ENCODE peak calls at places on chromosomes 3 and 15, in eight cellular contexts. R is small intestine, B is iPS DF 6.9, M is astrocyte, O is body of pancreas, D is fibroblast of lung, A is kidney, C is caudate nucleus. S is an unnamed sample.

GRCh38 chr3:164673738-164674137 is 404.6 kb downstream of the SI start:
- DNase-seq in R (no peak), B (no peak), M (no peak), O (no peak), D (no peak), A (no peak), C (no peak), S (no peak)

GRCh38 chr15:77036537-77037474 is 34.1 kb downstream of the TSPAN3 start:
- DNase-seq in R (no peak), B (no peak), M (no peak), O (no peak), D (no peak), A (peak), C (no peak), S (no peak)

GRCh38 chr3:112437146-112438022 is 61.9 kb downstream of the BTLA start:
- DNase-seq in R (no peak), B (no peak), M (peak), O (no peak), D (peak), A (peak), C (no peak), S (no peak)

GRCh38 chr3:172106989-172107388 is 67.6 kb downstream of the FNDC3B start:
- DNase-seq in R (peak), B (no peak), M (peak), O (peak), D (peak), A (no peak), C (no peak), S (no peak)

GRCh38 chr3:71543371-71544016 is 40.0 kb downstream of the FOXP1 start:
- DNase-seq in R (no peak), B (no peak), M (no peak), O (no peak), D (no peak), A (no peak), C (peak), S (no peak)

GRCh38 chr3:130843441-130843840 is 50.4 kb upstream of the ATP2C1 start:
- DNase-seq in R (no peak), B (no peak), M (no peak), O (no peak), D (no peak), A (no peak), C (no peak), S (no peak)

GRCh38 chr3:35724106-35724505 is 84.8 kb downstream of the ARPP21 start:
- DNase-seq in R (no peak), B (no peak), M (no peak), O (no peak), D (no peak), A (no peak), C (no peak), S (no peak)

GRCh38 chr3:194072097-194072428 is 63.9 kb upstream of the HES1 start:
- DNase-seq in R (no peak), B (no peak), M (peak), O (no peak), D (peak), A (no peak), C (no peak), S (no peak)

GRCh38 chr15:57549935-57550334 is 41.8 kb upstream of the MYZAP start:
- DNase-seq in R (no peak), B (no peak), M (no peak), O (no peak), D (no peak), A (no peak), C (no peak), S (no peak)
- H3K27ac ChIP-seq in R (no peak), B (no peak), M (no peak), O (peak), D (no peak), A (peak), C (peak), S (no peak)

GRCh38 chr15:63366451-63366850 is 15.2 kb downstream of the CA12 start:
- DNase-seq in R (no peak), B (no peak), M (peak), O (no peak), D (peak), A (no peak), C (no peak), S (no peak)

GRCh38 chr15:63369296-63369695 is 12.3 kb downstream of the CA12 start:
- DNase-seq in R (no peak), B (no peak), M (no peak), O (no peak), D (no peak), A (no peak), C (no peak), S (no peak)

GRCh38 chr15:63368503-63368902 is 13.1 kb downstream of the CA12 start:
- DNase-seq in R (no peak), B (no peak), M (no peak), O (no peak), D (no peak), A (no peak), C (no peak), S (no peak)

GRCh38 chr15:63367390-63367789 is 14.3 kb downstream of the CA12 start:
- DNase-seq in R (no peak), B (no peak), M (no peak), O (peak), D (no peak), A (no peak), C (no peak), S (no peak)

DNA sequence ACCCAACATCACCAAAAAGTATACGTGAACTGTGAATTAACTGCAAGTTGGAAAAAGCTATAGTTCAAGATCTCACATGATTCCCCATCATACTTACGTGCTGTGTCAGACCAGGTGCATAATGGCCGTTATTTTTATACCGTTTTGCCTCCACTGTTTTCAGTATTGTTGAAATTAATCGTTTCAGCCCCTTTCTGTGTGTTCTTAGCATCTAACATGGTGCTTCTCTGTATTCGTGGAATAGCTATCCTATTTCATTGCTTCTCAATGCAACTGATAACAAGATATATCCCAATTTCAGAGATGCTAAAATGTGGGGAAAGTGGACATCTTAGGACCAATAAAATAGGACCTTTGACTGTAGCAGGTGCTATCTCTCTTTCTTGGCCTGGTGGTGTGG is 13.7 kb downstream of the CA12 start:
- DNase-seq in R (no peak), B (no peak), M (no peak), O (no peak), D (no peak), A (no peak), C (no peak), S (no peak)
- H3K27ac ChIP-seq in R (no peak), B (no peak), M (no peak), O (peak), D (no peak), A (peak), C (no peak), S (no peak)

GRCh38 chr3:46700772-46701171 is 420 bp upstream of the TMIE start:
- DNase-seq in R (no peak), B (no peak), M (no peak), O (peak), D (no peak), A (peak), C (no peak), S (peak)

GRCh38 chr3:46695962-46696922 is 2.8 kb upstream of the ALS2CL start:
- DNase-seq in R (no peak), B (no peak), M (no peak), O (peak), D (peak), A (no peak), C (no peak), S (no peak)

GRCh38 chr3:46701211-46701939 is at the start of gene TMIE:
- DNase-seq in R (no peak), B (no peak), M (no peak), O (no peak), D (peak), A (peak), C (no peak), S (no peak)

GRCh38 chr3:46702246-46703012 is 1.2 kb downstream of the TMIE start:
- DNase-seq in R (no peak), B (no peak), M (no peak), O (no peak), D (no peak), A (peak), C (no peak), S (no peak)

GRCh38 chr3:46699846-46700523 is 1.2 kb upstream of the TMIE start:
- DNase-seq in R (no peak), B (no peak), M (no peak), O (peak), D (no peak), A (peak), C (no peak), S (no peak)
- H3K27ac ChIP-seq in R (no peak), B (no peak), M (no peak), O (no peak), D (no peak), A (no peak), C (peak), S (peak)

DNA sequence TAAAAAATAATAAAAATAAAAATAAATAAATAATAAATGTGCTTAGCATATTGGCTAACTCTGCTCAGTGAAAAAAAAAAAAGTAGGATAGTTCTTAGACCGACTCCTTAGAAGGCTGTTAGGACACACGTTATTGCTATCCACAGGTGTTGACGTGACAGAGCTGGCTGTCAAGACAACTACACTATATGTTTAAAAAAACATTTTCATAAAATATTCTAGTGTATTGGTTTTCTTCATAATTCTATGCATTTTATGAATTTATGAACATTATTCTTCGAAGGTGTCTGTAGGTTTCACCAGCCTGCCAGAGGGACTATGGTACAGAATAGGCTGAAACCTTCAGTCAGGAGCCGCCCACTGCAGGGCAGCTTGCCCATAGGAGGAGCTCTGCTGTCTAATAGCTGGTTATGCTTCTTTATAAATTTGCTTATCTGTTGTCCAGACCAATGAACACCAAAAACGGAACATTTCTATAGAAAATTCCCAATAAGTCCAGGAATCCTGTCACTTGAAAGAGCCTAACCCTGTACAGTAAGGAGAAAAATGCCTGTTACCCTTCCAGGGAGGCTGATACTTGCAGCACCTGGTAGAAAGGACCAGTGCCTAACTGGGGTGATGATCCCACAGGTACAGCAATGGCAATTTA is 9.1 kb downstream of the TM4SF1 start:
- DNase-seq in R (no peak), B (no peak), M (no peak), O (no peak), D (no peak), A (no peak), C (no peak), S (no peak)
- H3K27ac ChIP-seq in R (no peak), B (no peak), M (no peak), O (peak), D (no peak), A (no peak), C (no peak), S (no peak)

GRCh38 chr15:32979710-32980109 is 214.8 kb downstream of the FMN1 start:
- DNase-seq in R (no peak), B (no peak), M (peak), O (no peak), D (peak), A (no peak), C (no peak), S (no peak)

GRCh38 chr15:32983679-32984078 is 210.8 kb downstream of the FMN1 start:
- DNase-seq in R (no peak), B (no peak), M (no peak), O (no peak), D (no peak), A (no peak), C (no peak), S (no peak)

GRCh38 chr15:32981536-32981935 is 213.0 kb downstream of the FMN1 start:
- DNase-seq in R (no peak), B (no peak), M (no peak), O (no peak), D (peak), A (no peak), C (no peak), S (no peak)

GRCh38 chr15:32986147-32986546 is 208.4 kb downstream of the FMN1 start:
- DNase-seq in R (no peak), B (no peak), M (no peak), O (no peak), D (no peak), A (no peak), C (no peak), S (no peak)

GRCh38 chr15:32982001-32982400 is 212.5 kb downstream of the FMN1 start:
- DNase-seq in R (no peak), B (no peak), M (no peak), O (no peak), D (no peak), A (no peak), C (no peak), S (no peak)
- H3K27ac ChIP-seq in R (no peak), B (no peak), M (no peak), O (no peak), D (no peak), A (no peak), C (no peak), S (no peak)

GRCh38 chr3:46703013-46703520 is 1.9 kb downstream of the TMIE start:
- DNase-seq in R (no peak), B (no peak), M (no peak), O (no peak), D (no peak), A (peak), C (no peak), S (no peak)
- H3K27ac ChIP-seq in R (no peak), B (no peak), M (no peak), O (no peak), D (no peak), A (no peak), C (no peak), S (no peak)